ENCODE peak calls at places on chromosomes 2 and 18, in four cellular contexts. K, P, O and J are unnamed samples.

GRCh38 chr2:41853427-41854191 is 194.2 kb upstream of the PKDCC start:
- DNase-seq in O (peak; percentile 23), K (peak; percentile 38), P (no peak), J (no peak)

GRCh38 chr2:191855382-191855781 is 8.5 kb upstream of the CAVIN2 start:
- DNase-seq in P (no peak), O (no peak), K (no peak), J (no peak)

GRCh38 chr2:10918661-10919414 is 7.1 kb downstream of the KCNF1 start:
- DNase-seq in O (no peak), K (no peak), P (peak; percentile 54), J (no peak)

GRCh38 chr2:175151791-175152190 is 16.2 kb downstream of the ATF2 start:
- DNase-seq in P (no peak), K (no peak), O (no peak), J (no peak)

GRCh38 chr2:44615950-44616518 is 254.3 kb downstream of the CAMKMT start:
- DNase-seq in K (no peak), O (no peak), P (no peak), J (no peak)

GRCh38 chr2:48531141-48531648 is 1.2 kb downstream of the STON1 start:
- DNase-seq in K (peak; percentile 24), P (peak; percentile 80), O (peak; percentile 72), J (no peak)

GRCh38 chr2:190578158-190579057 is 43.9 kb upstream of the NEMP2 start:
- DNase-seq in P (no peak), O (peak; percentile 35), K (peak; percentile 54), J (no peak)

GRCh38 chr2:172484253-172484652 is 56.9 kb downstream of the ITGA6 start:
- DNase-seq in P (no peak), K (no peak), O (no peak), J (no peak)

GRCh38 chr2:104758199-104758620 is 95.7 kb upstream of the POU3F3 start:
- DNase-seq in P (no peak), K (no peak), O (peak; percentile 61), J (peak; percentile 62)

GRCh38 chr2:184169366-184169765 is 429.0 kb upstream of the ZNF804A start:
- DNase-seq in P (no peak), K (no peak), O (no peak), J (no peak)

GRCh38 chr2:71749671-71750101 is 296.3 kb downstream of the DYSF start:
- DNase-seq in P (no peak), O (no peak), K (no peak), J (no peak)

GRCh38 chr2:207767461-207768167 is 2.1 kb downstream of the FZD5 start:
- DNase-seq in O (no peak), P (peak; percentile 80), K (peak; percentile 32), J (peak; percentile 75)
- TF ChIP-seq CTCF in O (peak; percentile 57), P (no peak), K (peak; percentile 21), J (no peak)

DNA sequence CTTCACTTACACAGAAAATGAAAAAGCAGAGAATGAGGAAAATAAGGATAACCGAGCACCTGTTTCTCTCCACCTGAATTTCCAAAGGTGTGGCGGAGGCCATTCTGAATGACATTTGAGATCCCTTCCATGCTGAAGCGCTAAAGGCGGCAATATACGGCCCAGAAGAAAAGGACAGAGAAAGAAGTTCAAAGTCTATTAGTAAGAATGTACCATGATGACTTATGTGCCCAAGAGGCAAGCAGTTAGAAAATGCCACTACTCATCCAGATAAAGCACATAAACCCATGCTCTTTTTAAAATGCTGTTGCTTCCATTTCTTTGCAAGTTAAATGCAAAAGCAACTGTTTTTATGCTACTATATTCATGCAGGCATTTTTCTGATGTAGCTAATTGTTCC is 37.2 kb downstream of the FEZ2 start:
- DNase-seq in P (no peak), K (no peak), O (no peak), J (no peak)
- H3K4me3 ChIP-seq in P (no peak overlapping the region), K (no peak overlapping the region), O (no peak overlapping the region), J (no peak overlapping the region)

DNA sequence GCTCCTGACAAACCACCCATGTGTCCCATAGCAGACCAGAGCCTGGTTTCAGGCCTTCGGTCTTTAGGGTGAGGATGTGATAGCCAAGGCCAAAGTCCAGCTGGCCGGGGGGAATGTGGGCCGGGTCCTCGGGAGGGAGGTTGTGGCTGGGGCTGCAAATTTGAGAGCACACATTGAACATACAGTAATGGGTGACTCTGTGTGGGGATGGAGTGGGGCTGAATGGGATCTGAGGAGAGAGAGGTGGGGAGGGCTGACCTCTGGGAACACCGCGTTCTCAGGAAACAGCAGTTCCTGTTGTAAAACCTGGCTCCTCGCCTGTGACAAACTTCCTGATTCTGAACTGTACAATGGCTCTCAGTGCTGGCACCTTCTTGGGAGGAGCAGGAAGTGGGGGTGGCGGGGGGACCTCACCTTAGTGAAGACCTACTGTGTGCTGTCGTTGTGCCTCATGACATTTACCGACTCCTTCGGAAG is 48.8 kb downstream of the MCFD2 start:
- DNase-seq in K (peak; percentile 77), P (peak; percentile 86), O (no peak), J (no peak)
- H3K27ac ChIP-seq in K (peak overlapping the region; percentile 78), P (peak overlapping the region; percentile 46), O (no peak overlapping the region), J (peak overlapping the region; percentile 70)

GRCh38 chr2:130767408-130767775 is 12.1 kb downstream of the AMER3 start:
- DNase-seq in O (no peak), P (no peak), K (no peak), J (no peak)
- TF ChIP-seq CTCF in O (no peak), P (no peak), K (no peak), J (no peak)

DNA sequence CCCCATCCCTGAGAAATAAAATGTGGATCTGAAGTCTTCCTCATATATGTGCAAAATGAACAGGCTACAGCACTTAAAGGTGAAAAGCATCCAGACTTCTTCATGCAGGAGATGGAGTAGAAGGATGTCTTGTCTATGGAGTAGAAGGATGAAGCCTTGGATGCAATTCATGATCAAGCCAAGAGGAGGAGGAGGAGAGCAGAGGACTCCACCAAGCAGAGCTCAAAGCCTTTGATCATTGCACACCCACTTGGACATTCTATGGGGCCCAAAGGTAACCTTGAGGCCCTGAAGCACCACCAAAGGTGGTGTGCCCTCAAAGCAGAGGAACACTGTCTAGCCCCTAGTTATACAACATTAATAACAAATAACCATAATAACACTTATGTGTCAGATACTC is 17.3 kb downstream of the ACMSD start:
- DNase-seq in P (no peak), K (no peak), O (no peak), J (no peak)
- H3K4me3 ChIP-seq in P (no peak overlapping the region), K (no peak overlapping the region), O (no peak overlapping the region), J (no peak overlapping the region)

GRCh38 chr18:23573020-23573419 is 13.3 kb downstream of the NPC1 start:
- DNase-seq in P (no peak), K (no peak), O (no peak), J (no peak)

GRCh38 chr18:23573948-23574431 is 12.3 kb downstream of the NPC1 start:
- DNase-seq in P (no peak), K (no peak), O (peak; percentile 55), J (no peak)

GRCh38 chr18:23572570-23572969 is 13.7 kb downstream of the NPC1 start:
- DNase-seq in K (no peak), O (no peak), P (no peak), J (no peak)

GRCh38 chr18:23575309-23575651 is 11.0 kb downstream of the NPC1 start:
- DNase-seq in K (no peak), P (no peak), O (no peak), J (no peak)

GRCh38 chr18:23574611-23575308 is 11.5 kb downstream of the NPC1 start:
- DNase-seq in O (no peak), P (no peak), K (no peak), J (no peak)
- H3K27ac ChIP-seq in O (no peak overlapping the region), P (no peak overlapping the region), K (peak overlapping the region; percentile 17), J (no peak overlapping the region)

DNA sequence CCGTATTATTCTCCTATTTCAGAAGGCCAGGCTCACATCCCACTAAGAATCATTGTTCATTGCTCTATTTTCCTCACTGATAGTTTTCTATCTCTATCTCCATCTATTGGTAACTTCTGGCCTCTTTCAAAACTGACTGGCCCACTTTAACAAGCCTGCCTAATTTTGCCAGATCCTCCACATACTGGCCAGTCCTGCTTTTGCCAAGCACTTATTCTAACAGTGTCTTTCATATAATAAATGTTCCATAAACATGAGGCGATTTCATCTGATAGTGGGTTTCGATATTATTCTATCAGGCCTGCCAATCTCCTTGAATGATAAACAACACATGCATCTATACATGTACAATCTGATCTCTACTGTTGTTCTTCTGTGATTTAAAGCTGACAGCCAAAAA is 125.9 kb upstream of the KCNH7 start:
- DNase-seq in P (no peak), O (no peak), K (no peak), J (no peak)
- TF ChIP-seq CTCF in P (no peak), O (no peak), K (no peak), J (no peak)

DNA sequence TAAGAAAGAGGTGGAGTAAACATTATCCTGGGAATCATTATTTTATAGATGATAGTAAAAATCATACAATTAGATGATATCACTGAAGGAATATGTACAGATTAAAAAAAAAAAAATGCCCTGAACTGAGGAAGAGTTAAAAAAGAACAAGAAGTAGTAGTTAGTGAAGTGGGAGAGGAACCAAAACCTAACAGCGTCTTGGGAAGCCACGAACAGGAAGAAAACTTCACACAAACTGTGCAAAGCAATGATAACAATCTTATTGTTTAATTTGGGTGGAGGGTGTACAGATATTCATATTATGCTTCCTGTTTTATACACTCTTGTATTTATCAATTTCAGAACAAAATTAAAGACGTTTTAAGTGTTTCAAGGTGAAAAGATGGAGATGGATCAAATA is 3.5 kb downstream of the HEATR5B start:
- DNase-seq in P (no peak), O (no peak), K (no peak), J (no peak)
- H3K4me3 ChIP-seq in P (no peak overlapping the region), O (no peak overlapping the region), K (no peak overlapping the region), J (no peak overlapping the region)

GRCh38 chr2:37326866-37327634 is 2.4 kb upstream of the PRKD3 start:
- DNase-seq in K (no peak), P (no peak), O (no peak), J (no peak)
- H3K27ac ChIP-seq in K (peak overlapping the region; percentile 89), P (peak overlapping the region; percentile 96), O (no peak overlapping the region), J (peak overlapping the region; percentile 98)